ENCODE peak calls at places on chromosome 22, in four cellular contexts. One of them, this sample, is unnamed.
A peak's percentile ranks its signal among the peaks of the same experiment; 100 is the strongest.

GRCh38 chr22:22111267-22111751 is 128.7 kb upstream of the TOP3B start:
- DNase-seq in heart left ventricle: no peak
- DNase-seq in esophagus squamous epithelium: no peak
- DNase-seq in left ventricle myocardium inferior: no peak
- DNase-seq in this sample: no peak

GRCh38 chr22:23401111-23401909 is 178.8 kb downstream of the IGLL1 start:
- DNase-seq in heart left ventricle: no peak
- DNase-seq in esophagus squamous epithelium: no peak
- DNase-seq in left ventricle myocardium inferior: no peak
- DNase-seq in this sample: no peak

GRCh38 chr22:46613606-46613997 is 6.6 kb upstream of the GRAMD4 start:
- DNase-seq in heart left ventricle: no peak
- DNase-seq in esophagus squamous epithelium: no peak
- DNase-seq in left ventricle myocardium inferior: no peak
- DNase-seq in this sample: no peak

GRCh38 chr22:21074092-21074715 is 28.5 kb downstream of the LRRC74B start:
- DNase-seq in heart left ventricle: no peak
- DNase-seq in esophagus squamous epithelium: no peak
- DNase-seq in left ventricle myocardium inferior: no peak
- DNase-seq in this sample: no peak

GRCh38 chr22:49906799-49907290 is 11.4 kb downstream of the ALG12 start:
- DNase-seq in heart left ventricle: no peak
- DNase-seq in esophagus squamous epithelium: no peak
- DNase-seq in left ventricle myocardium inferior: no peak
- DNase-seq in this sample: no peak

GRCh38 chr22:46867106-46867505 is 104.7 kb downstream of the TBC1D22A start:
- DNase-seq in heart left ventricle: no peak
- DNase-seq in esophagus squamous epithelium: no peak
- DNase-seq in left ventricle myocardium inferior: no peak
- DNase-seq in this sample: no peak

GRCh38 chr22:28243539-28243938 is 324.5 kb upstream of the PITPNB start:
- DNase-seq in heart left ventricle: no peak
- DNase-seq in esophagus squamous epithelium: no peak
- DNase-seq in left ventricle myocardium inferior: no peak
- DNase-seq in this sample: no peak

GRCh38 chr22:27399161-27399560 is 402.4 kb downstream of the MN1 start:
- DNase-seq in heart left ventricle: no peak
- DNase-seq in esophagus squamous epithelium: no peak
- DNase-seq in left ventricle myocardium inferior: no peak
- DNase-seq in this sample: peak; percentile 44

GRCh38 chr22:27650572-27650971 is 151.0 kb downstream of the MN1 start:
- DNase-seq in heart left ventricle: no peak
- DNase-seq in esophagus squamous epithelium: no peak
- DNase-seq in left ventricle myocardium inferior: no peak
- DNase-seq in this sample: no peak

GRCh38 chr22:19143212-19143611 is 1.2 kb downstream of the ESS2 start:
- DNase-seq in heart left ventricle: no peak
- DNase-seq in esophagus squamous epithelium: no peak
- DNase-seq in left ventricle myocardium inferior: no peak
- DNase-seq in this sample: no peak

GRCh38 chr22:46546466-46547178 is 9.2 kb upstream of the CELSR1 start:
- DNase-seq in heart left ventricle: peak; percentile 89
- DNase-seq in esophagus squamous epithelium: no peak
- DNase-seq in left ventricle myocardium inferior: peak; percentile 88
- DNase-seq in this sample: peak; percentile 91

GRCh38 chr22:26949193-26949592 is 291.8 kb downstream of the MIAT start:
- DNase-seq in heart left ventricle: peak; percentile 37
- DNase-seq in esophagus squamous epithelium: no peak
- DNase-seq in left ventricle myocardium inferior: no peak
- DNase-seq in this sample: no peak

GRCh38 chr22:23570681-23571080 is 9.4 kb downstream of the IGLL1 start:
- DNase-seq in heart left ventricle: no peak
- DNase-seq in esophagus squamous epithelium: no peak
- DNase-seq in left ventricle myocardium inferior: no peak
- DNase-seq in this sample: no peak

GRCh38 chr22:23751441-23751996 is 607 bp upstream of the ZNF70 start:
- DNase-seq in heart left ventricle: no peak
- DNase-seq in esophagus squamous epithelium: no peak
- DNase-seq in left ventricle myocardium inferior: no peak
- DNase-seq in this sample: peak; percentile 62

GRCh38 chr22:28052818-28053217 is 133.8 kb upstream of the PITPNB start:
- DNase-seq in heart left ventricle: no peak
- DNase-seq in esophagus squamous epithelium: no peak
- DNase-seq in left ventricle myocardium inferior: no peak
- DNase-seq in this sample: no peak

GRCh38 chr22:33114570-33114969 is 56.4 kb upstream of the SYN3 start:
- DNase-seq in heart left ventricle: no peak
- DNase-seq in esophagus squamous epithelium: no peak
- DNase-seq in left ventricle myocardium inferior: no peak
- DNase-seq in this sample: no peak

GRCh38 chr22:32490279-32490678 is 15.7 kb downstream of the FBXO7 start:
- DNase-seq in heart left ventricle: no peak
- DNase-seq in esophagus squamous epithelium: no peak
- DNase-seq in left ventricle myocardium inferior: no peak
- DNase-seq in this sample: no peak

GRCh38 chr22:41943661-41944209 is 3.2 kb downstream of the CENPM start:
- DNase-seq in heart left ventricle: no peak
- DNase-seq in esophagus squamous epithelium: no peak
- DNase-seq in left ventricle myocardium inferior: no peak
- DNase-seq in this sample: no peak

GRCh38 chr22:23281406-23282088 is 101.2 kb downstream of the BCR start:
- DNase-seq in heart left ventricle: peak; percentile 84
- DNase-seq in esophagus squamous epithelium: peak; percentile 27
- DNase-seq in left ventricle myocardium inferior: peak; percentile 82
- DNase-seq in this sample: peak; percentile 90

GRCh38 chr22:46561435-46561905 is 24.1 kb upstream of the CELSR1 start:
- DNase-seq in heart left ventricle: no peak
- DNase-seq in esophagus squamous epithelium: no peak
- DNase-seq in left ventricle myocardium inferior: peak; percentile 6
- DNase-seq in this sample: peak; percentile 73

GRCh38 chr22:22948651-22949611 is 61.3 kb downstream of the IGLL5 start:
- DNase-seq in heart left ventricle: no peak
- DNase-seq in esophagus squamous epithelium: no peak
- DNase-seq in left ventricle myocardium inferior: no peak
- DNase-seq in this sample: no peak

GRCh38 chr22:35400335-35400680 is 368 bp downstream of the MCM5 start:
- DNase-seq in heart left ventricle: no peak
- DNase-seq in esophagus squamous epithelium: no peak
- DNase-seq in left ventricle myocardium inferior: no peak
- DNase-seq in this sample: no peak
- H3K4me1 ChIP-seq in heart left ventricle: peaks cover 10% of the 10 kb centered on the region
- H3K4me1 ChIP-seq in esophagus squamous epithelium: peaks cover 14% of the 10 kb centered on the region
- H3K4me1 ChIP-seq in left ventricle myocardium inferior: peaks cover 16% of the 10 kb centered on the region
- H3K4me1 ChIP-seq in this sample: peaks cover 32% of the 10 kb centered on the region

GRCh38 chr22:37626144-37626543 is 13.3 kb upstream of the SH3BP1 start:
- DNase-seq in heart left ventricle: peak; percentile 64
- DNase-seq in esophagus squamous epithelium: no peak
- DNase-seq in left ventricle myocardium inferior: peak; percentile 78
- DNase-seq in this sample: peak; percentile 79
- H3K4me1 ChIP-seq in heart left ventricle: peaks cover 30% of the 10 kb centered on the region
- H3K4me1 ChIP-seq in esophagus squamous epithelium: peaks cover 32% of the 10 kb centered on the region
- H3K4me1 ChIP-seq in left ventricle myocardium inferior: peaks cover 41% of the 10 kb centered on the region
- H3K4me1 ChIP-seq in this sample: peaks cover 6% of the 10 kb centered on the region

GRCh38 chr22:43007519-43008102 is 7.3 kb downstream of the PACSIN2 start:
- DNase-seq in heart left ventricle: no peak
- DNase-seq in esophagus squamous epithelium: no peak
- DNase-seq in left ventricle myocardium inferior: no peak
- DNase-seq in this sample: no peak

GRCh38 chr22:43006753-43007152 is 8.2 kb downstream of the PACSIN2 start:
- DNase-seq in heart left ventricle: no peak
- DNase-seq in esophagus squamous epithelium: no peak
- DNase-seq in left ventricle myocardium inferior: no peak
- DNase-seq in this sample: no peak

GRCh38 chr22:43004362-43005035 is 10.4 kb downstream of the PACSIN2 start:
- DNase-seq in heart left ventricle: no peak
- DNase-seq in esophagus squamous epithelium: no peak
- DNase-seq in left ventricle myocardium inferior: no peak
- DNase-seq in this sample: no peak

GRCh38 chr22:43005106-43005505 is 9.8 kb downstream of the PACSIN2 start:
- DNase-seq in heart left ventricle: no peak
- DNase-seq in esophagus squamous epithelium: no peak
- DNase-seq in left ventricle myocardium inferior: no peak
- DNase-seq in this sample: no peak

GRCh38 chr22:43006016-43006505 is 8.9 kb downstream of the PACSIN2 start:
- DNase-seq in heart left ventricle: no peak
- DNase-seq in esophagus squamous epithelium: no peak
- DNase-seq in left ventricle myocardium inferior: no peak
- DNase-seq in this sample: no peak
- H3K4me1 ChIP-seq in heart left ventricle: peaks cover 46% of the 10 kb centered on the region
- H3K4me1 ChIP-seq in esophagus squamous epithelium: peaks cover 13% of the 10 kb centered on the region
- H3K4me1 ChIP-seq in left ventricle myocardium inferior: peaks cover 75% of the 10 kb centered on the region
- H3K4me1 ChIP-seq in this sample: peaks cover 28% of the 10 kb centered on the region

GRCh38 chr22:36852056-36852973 is 8.5 kb upstream of the NCF4 start:
- DNase-seq in heart left ventricle: no peak
- DNase-seq in esophagus squamous epithelium: no peak
- DNase-seq in left ventricle myocardium inferior: no peak
- DNase-seq in this sample: peak; percentile 21

GRCh38 chr22:36850682-36851081 is 10.1 kb upstream of the NCF4 start:
- DNase-seq in heart left ventricle: no peak
- DNase-seq in esophagus squamous epithelium: no peak
- DNase-seq in left ventricle myocardium inferior: no peak
- DNase-seq in this sample: no peak

GRCh38 chr22:36846271-36846670 is 14.5 kb upstream of the NCF4 start:
- DNase-seq in heart left ventricle: no peak
- DNase-seq in esophagus squamous epithelium: no peak
- DNase-seq in left ventricle myocardium inferior: no peak
- DNase-seq in this sample: no peak

GRCh38 chr22:36850016-36850415 is 10.8 kb upstream of the NCF4 start:
- DNase-seq in heart left ventricle: no peak
- DNase-seq in esophagus squamous epithelium: no peak
- DNase-seq in left ventricle myocardium inferior: no peak
- DNase-seq in this sample: no peak

GRCh38 chr22:36846949-36847348 is 13.9 kb upstream of the NCF4 start:
- DNase-seq in heart left ventricle: no peak
- DNase-seq in esophagus squamous epithelium: no peak
- DNase-seq in left ventricle myocardium inferior: no peak
- DNase-seq in this sample: no peak
- H3K4me1 ChIP-seq in heart left ventricle: no peaks in the 10 kb centered on the region
- H3K4me1 ChIP-seq in esophagus squamous epithelium: no peaks in the 10 kb centered on the region
- H3K4me1 ChIP-seq in left ventricle myocardium inferior: no peaks in the 10 kb centered on the region
- H3K4me1 ChIP-seq in this sample: no peaks in the 10 kb centered on the region